ENCODE peak calls at places on chromosome 4, in nine cellular contexts. Q is lower leg skin, G is ovary, W is IMR-90, E is stomach, V is breast epithelium, H is suprapubic skin, F is Peyer's patch, S is transverse colon. O is an unnamed sample.

GRCh38 chr4:173680278-173680677 is 150.2 kb upstream of the HAND2 start:
- DNase-seq in Q (no peak), G (no peak), W (no peak), E (no peak), V (no peak), H (no peak), F (no peak), S (no peak), O (no peak)

GRCh38 chr4:144353240-144353639 is 212.7 kb upstream of the GYPA start:
- DNase-seq in Q (no peak), G (no peak), W (no peak), E (no peak), V (no peak), H (no peak), F (no peak), S (no peak), O (no peak)

GRCh38 chr4:177155454-177155853 is 154.2 kb upstream of the NEIL3 start:
- DNase-seq in Q (no peak), G (no peak), W (no peak), E (no peak), V (no peak), H (no peak), F (no peak), S (no peak), O (no peak)

GRCh38 chr4:112109455-112110425 is 35.5 kb upstream of the FAM241A start:
- DNase-seq in Q (no peak), G (no peak), W (peak; percentile 44), E (no peak), V (no peak), H (no peak), F (no peak), S (no peak), O (no peak)

GRCh38 chr4:86718152-86718551 is 124.0 kb downstream of the PTPN13 start:
- DNase-seq in Q (no peak), G (no peak), W (no peak), E (no peak), V (no peak), H (no peak), F (no peak), S (no peak), O (no peak)

GRCh38 chr4:78545275-78546246 is 6.0 kb upstream of the ANXA3 start:
- DNase-seq in Q (no peak), G (no peak), W (peak; percentile 69), E (no peak), V (no peak), H (no peak), F (no peak), S (no peak), O (no peak)

GRCh38 chr4:169492436-169493163 is 119.8 kb downstream of the NEK1 start:
- DNase-seq in Q (no peak), G (no peak), W (peak; percentile 44), E (peak; percentile 36), V (no peak), H (no peak), F (peak; percentile 70), S (peak; percentile 16), O (peak; percentile 61)

GRCh38 chr4:26780524-26780923 is 80.1 kb upstream of the STIM2 start:
- DNase-seq in Q (no peak), G (no peak), W (peak; percentile 48), E (no peak), V (no peak), H (no peak), F (no peak), S (no peak), O (no peak)

GRCh38 chr4:139083533-139084424 is 68.2 kb downstream of the NOCT start:
- DNase-seq in Q (peak; percentile 96), G (peak; percentile 83), W (peak; percentile 90), E (peak; percentile 90), V (peak; percentile 82), H (peak; percentile 93), F (peak; percentile 95), S (peak; percentile 90), O (peak; percentile 95)

GRCh38 chr4:139084425-139085093 is 69.0 kb downstream of the NOCT start:
- DNase-seq in Q (no peak), G (no peak), W (no peak), E (no peak), V (no peak), H (no peak), F (no peak), S (no peak), O (no peak)

GRCh38 chr4:139078926-139079325 is 63.3 kb downstream of the NOCT start:
- DNase-seq in Q (no peak), G (no peak), W (no peak), E (no peak), V (no peak), H (no peak), F (no peak), S (no peak), O (no peak)

GRCh38 chr4:139085141-139085540 is 69.6 kb downstream of the NOCT start:
- DNase-seq in Q (no peak), G (no peak), W (peak; percentile 36), E (no peak), V (no peak), H (no peak), F (no peak), S (no peak), O (peak; percentile 42)

GRCh38 chr4:139082750-139083532 is 67.4 kb downstream of the NOCT start:
- DNase-seq in Q (peak; percentile 99), G (peak; percentile 96), W (peak; percentile 97), E (peak; percentile 95), V (peak; percentile 93), H (peak; percentile 98), F (peak; percentile 99), S (peak; percentile 97), O (peak; percentile 96)
- TF ChIP-seq POLR2A in Q (no peak), G (peak; percentile 10), W (no peak), E (no peak), V (no peak), H (no peak), F (no peak), S (peak; percentile 48), O (peak; percentile 65)

GRCh38 chr4:703336-704197 is 2.1 kb upstream of the PCGF3 start:
- DNase-seq in Q (no peak), G (no peak), W (no peak), E (no peak), V (no peak), H (no peak), F (no peak), S (no peak), O (no peak)

GRCh38 chr4:700587-701264 is 4.9 kb upstream of the PCGF3 start:
- DNase-seq in Q (no peak), G (no peak), W (no peak), E (no peak), V (no peak), H (no peak), F (no peak), S (no peak), O (no peak)

GRCh38 chr4:704198-704891 is 1.3 kb upstream of the PCGF3 start:
- DNase-seq in Q (no peak), G (no peak), W (no peak), E (no peak), V (no peak), H (no peak), F (no peak), S (no peak), O (no peak)

GRCh38 chr4:702618-703048 is 3.0 kb upstream of the PCGF3 start:
- DNase-seq in Q (no peak), G (no peak), W (no peak), E (peak; percentile 56), V (no peak), H (no peak), F (no peak), S (no peak), O (peak; percentile 49)

DNA sequence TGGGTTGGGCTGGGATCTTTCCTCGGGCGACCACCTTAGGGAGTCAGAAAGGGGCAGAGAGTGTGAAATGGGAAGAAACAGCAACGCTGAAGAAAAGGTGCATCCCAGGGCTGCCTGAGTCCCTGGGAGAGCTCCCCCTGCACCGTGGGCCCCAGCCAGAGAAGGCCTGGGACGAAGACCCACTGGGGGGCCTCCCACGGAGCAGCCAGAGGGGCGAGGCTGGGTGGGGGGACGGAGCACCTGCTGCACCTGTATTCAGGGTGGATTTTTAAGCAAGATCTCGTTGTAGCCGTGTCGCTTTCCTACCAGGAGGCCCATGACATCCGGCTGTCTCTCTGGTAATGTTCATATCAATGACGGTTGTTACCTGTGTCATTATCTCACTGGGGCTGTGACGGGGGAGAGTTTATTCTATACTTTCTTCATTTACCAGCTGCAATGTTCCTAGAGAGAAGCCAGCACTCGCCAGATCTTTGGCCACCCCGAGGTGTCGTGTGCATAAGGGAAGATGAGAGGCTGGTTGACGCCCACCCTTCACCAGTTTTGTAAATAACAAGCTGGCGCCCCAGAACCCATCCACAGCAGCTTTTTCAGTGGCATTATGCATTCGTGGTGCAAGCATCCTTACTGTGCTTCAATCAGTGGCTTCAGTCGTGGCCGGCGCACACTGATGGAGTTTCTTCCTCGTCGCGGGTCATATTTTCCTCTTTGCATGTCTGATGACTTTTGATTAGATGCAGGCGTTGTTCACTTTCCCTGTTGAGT is 5.6 kb upstream of the PCGF3 start:
- DNase-seq in Q (no peak), G (no peak), W (no peak), E (no peak), V (no peak), H (no peak), F (no peak), S (no peak), O (no peak)
- TF ChIP-seq POLR2A in Q (no peak), G (no peak), W (no peak), E (no peak), V (no peak), H (no peak), F (no peak), S (no peak), O (no peak)

GRCh38 chr4:53380221-53380620 is 2.8 kb downstream of the FIP1L1 start:
- DNase-seq in Q (no peak), G (no peak), W (peak; percentile 33), E (no peak), V (no peak), H (no peak), F (no peak), S (no peak), O (no peak)

GRCh38 chr4:53378171-53378482 is 686 bp downstream of the FIP1L1 start:
- DNase-seq in Q (no peak), G (no peak), W (no peak), E (no peak), V (no peak), H (no peak), F (no peak), S (no peak), O (no peak)

GRCh38 chr4:53376900-53377299 is 541 bp upstream of the FIP1L1 start:
- DNase-seq in Q (no peak), G (no peak), W (no peak), E (no peak), V (no peak), H (no peak), F (no peak), S (no peak), O (no peak)

GRCh38 chr4:53374777-53375258 is 2.6 kb upstream of the FIP1L1 start:
- DNase-seq in Q (no peak), G (no peak), W (no peak), E (no peak), V (no peak), H (no peak), F (no peak), S (no peak), O (no peak)

DNA sequence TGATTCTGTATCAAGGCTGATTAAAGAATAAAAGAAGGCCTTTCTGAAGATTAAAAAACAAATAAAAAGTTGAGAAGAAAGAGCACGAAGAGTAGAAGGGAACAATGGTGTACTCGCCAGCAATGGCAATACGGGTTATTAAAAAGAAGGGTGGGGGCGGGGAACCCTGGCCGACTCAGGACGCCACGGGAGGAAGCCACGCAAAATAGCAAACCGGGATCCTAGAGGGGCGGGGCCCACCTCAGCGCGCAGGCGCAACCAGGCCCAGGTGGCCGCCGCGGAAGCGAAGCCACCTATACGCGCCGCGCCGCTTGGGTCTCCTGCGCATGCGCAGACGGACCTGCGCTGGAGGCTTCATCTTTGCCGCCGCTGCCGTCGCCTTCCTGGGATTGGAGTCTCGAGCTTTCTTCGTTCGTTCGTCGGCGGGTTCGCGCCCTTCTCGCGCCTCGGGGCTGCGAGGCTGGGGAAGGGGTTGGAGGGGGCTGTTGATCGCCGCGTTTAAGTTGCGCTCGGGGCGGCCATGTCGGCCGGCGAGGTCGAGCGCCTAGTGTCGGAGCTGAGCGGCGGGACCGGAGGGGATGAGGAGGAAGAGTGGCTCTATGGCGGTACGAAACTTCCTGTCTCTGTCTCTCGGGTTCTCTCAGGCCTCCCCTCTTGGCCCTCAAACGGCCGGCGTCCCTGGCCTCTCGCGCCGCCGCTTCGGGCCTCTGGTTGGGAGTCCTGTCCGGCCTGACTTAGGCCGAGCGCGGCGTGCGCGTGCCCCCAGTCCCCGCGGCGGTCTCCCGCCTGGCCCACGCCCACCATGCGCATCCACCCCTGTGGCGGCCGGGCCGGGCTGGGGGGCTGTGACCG is at the start of gene FIP1L1:
- DNase-seq in Q (peak; percentile 99), G (peak; percentile 96), W (peak; percentile 87), E (peak; percentile 98), V (peak; percentile 94), H (peak; percentile 95), F (peak; percentile 99), S (peak; percentile 97), O (peak; percentile 96)
- TF ChIP-seq POLR2A in Q (no peak), G (peak; percentile 84), W (peak; percentile 74), E (no peak), V (peak; percentile 78), H (peak; percentile 70), F (peak; percentile 52), S (peak; percentile 84), O (peak; percentile 87)

GRCh38 chr4:124275-125081 is at the start of gene ZNF718:
- DNase-seq in Q (peak; percentile 98), G (peak; percentile 94), W (peak; percentile 97), E (peak; percentile 95), V (peak; percentile 95), H (peak; percentile 96), F (peak; percentile 97), S (peak; percentile 94), O (peak; percentile 92)
- TF ChIP-seq POLR2A in Q (no peak), G (peak; percentile 65), W (peak; percentile 79), E (no peak), V (peak; percentile 59), H (no peak), F (peak; percentile 56), S (peak; percentile 83), O (peak; percentile 91)

O was measured in erythroblast.